ENCODE peak calls at places on chromosomes 13 and 19, in eight cellular contexts. X, W, C, I, Y, L, O and D are unnamed samples.

GRCh38 chr19:18156841-18157464 is 4.0 kb downstream of the PIK3R2 start:
- DNase-seq in X (peak; percentile 96), W (peak; percentile 77), C (peak; percentile 86), I (peak; percentile 96), Y (peak; percentile 95), L (peak; percentile 55), O (no peak), D (no peak)

GRCh38 chr19:57903298-57904174 is 12.9 kb downstream of the ZNF417 start:
- DNase-seq in X (peak; percentile 36), W (no peak), C (no peak), I (no peak), Y (no peak), L (no peak), O (peak; percentile 73), D (no peak)

GRCh38 chr13:39783051-39783450 is 127.6 kb downstream of the COG6 start:
- DNase-seq in X (no peak), W (no peak), C (no peak), I (no peak), Y (no peak), L (no peak), O (no peak), D (no peak)

GRCh38 chr13:75258159-75258782 is 223.7 kb downstream of the TBC1D4 start:
- DNase-seq in X (no peak), W (no peak), C (no peak), I (no peak), Y (no peak), L (no peak), O (peak; percentile 67), D (no peak)

GRCh38 chr19:52138614-52139290 is 986 bp downstream of the ZNF616 start:
- DNase-seq in X (peak; percentile 40), W (peak; percentile 12), C (no peak), I (peak; percentile 34), Y (no peak), L (peak; percentile 7), O (peak; percentile 92), D (no peak)

GRCh38 chr19:38278751-38279150 is 14.4 kb downstream of the SPINT2 start:
- DNase-seq in X (no peak), W (no peak), C (no peak), I (no peak), Y (no peak), L (no peak), O (no peak), D (no peak)

GRCh38 chr19:39846678-39847486 is 703 bp upstream of the FBL start:
- DNase-seq in X (no peak), W (no peak), C (no peak), I (peak; percentile 53), Y (no peak), L (no peak), O (peak; percentile 48), D (no peak)

GRCh38 chr13:50081106-50081898 is 66.1 kb downstream of the KCNRG start:
- DNase-seq in X (peak; percentile 78), W (no peak), C (peak; percentile 41), I (peak; percentile 71), Y (peak; percentile 48), L (peak; percentile 38), O (peak; percentile 73), D (peak; percentile 79)

GRCh38 chr19:1037553-1038115 is 2.3 kb upstream of the ABCA7 start:
- DNase-seq in X (peak; percentile 46), W (no peak), C (no peak), I (no peak), Y (no peak), L (no peak), O (no peak), D (no peak)

GRCh38 chr13:70747305-70747704 is 639.1 kb upstream of the KLHL1 start:
- DNase-seq in X (no peak), W (no peak), C (no peak), I (no peak), Y (no peak), L (no peak), O (no peak), D (no peak)

GRCh38 chr19:56838930-56839664 is 1.4 kb downstream of the PEG3 start:
- DNase-seq in X (peak; percentile 70), W (peak; percentile 77), C (peak; percentile 96), I (peak; percentile 72), Y (peak; percentile 69), L (peak; percentile 88), O (no peak), D (peak; percentile 99)

GRCh38 chr13:108283110-108283509 is 13.6 kb downstream of the TNFSF13B start:
- DNase-seq in X (no peak), W (no peak), C (no peak), I (no peak), Y (no peak), L (no peak), O (no peak), D (no peak)

GRCh38 chr13:34435338-34435737 is 506.7 kb upstream of the NBEA start:
- DNase-seq in X (no peak), W (peak; percentile 56), C (no peak), I (no peak), Y (no peak), L (no peak), O (no peak), D (no peak)

GRCh38 chr13:21360463-21360862 is 98.6 kb downstream of the ZDHHC20 start:
- DNase-seq in X (no peak), W (no peak), C (no peak), I (no peak), Y (no peak), L (no peak), O (no peak), D (no peak)

GRCh38 chr13:45521292-45521691 is 56.6 kb downstream of the COG3 start:
- DNase-seq in X (no peak), W (peak; percentile 51), C (no peak), I (no peak), Y (no peak), L (peak; percentile 7), O (no peak), D (no peak)

GRCh38 chr19:4208385-4209094 is 20.8 kb upstream of the EBI3 start:
- DNase-seq in X (peak; percentile 63), W (peak; percentile 45), C (no peak), I (peak; percentile 49), Y (no peak), L (no peak), O (peak; percentile 78), D (no peak)

DNA sequence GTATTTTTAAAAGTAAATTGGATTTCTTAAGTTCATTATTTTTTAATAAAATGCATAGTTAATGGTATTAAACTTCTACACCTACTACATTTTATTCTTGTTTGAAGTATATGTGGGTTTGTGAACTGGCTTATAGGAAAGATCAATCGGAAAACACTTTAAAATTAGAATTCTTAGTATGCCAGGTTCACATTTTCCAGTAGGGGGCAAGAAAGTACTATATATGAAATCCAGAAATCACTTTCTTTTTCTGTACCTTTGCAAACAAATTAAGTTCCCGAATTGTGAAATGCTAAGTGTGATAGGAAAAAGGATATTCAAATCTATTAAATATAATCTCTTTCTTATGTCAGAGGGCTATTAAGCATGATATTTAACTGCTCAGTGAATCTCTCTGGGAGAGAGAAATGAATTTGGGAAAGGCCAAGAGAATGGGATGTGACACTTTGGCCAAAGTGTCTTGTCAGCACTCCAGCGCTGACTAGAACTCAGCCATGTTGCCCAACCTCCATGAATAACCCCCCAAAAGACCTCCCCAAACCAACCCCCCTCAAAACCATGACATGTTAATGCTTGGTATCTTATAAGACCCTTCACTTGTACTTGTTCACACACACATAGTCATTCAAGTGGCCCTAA is 122.6 kb upstream of the SLC10A2 start:
- DNase-seq in X (no peak), W (no peak), C (no peak), I (no peak), Y (no peak), L (no peak), O (peak; percentile 57), D (no peak)
- TF ChIP-seq CTCF in X (no peak), W (peak; percentile 34), C (peak; percentile 71), I (peak; percentile 41), Y (no peak), L (peak; percentile 40), O (no peak), D (no peak)

DNA sequence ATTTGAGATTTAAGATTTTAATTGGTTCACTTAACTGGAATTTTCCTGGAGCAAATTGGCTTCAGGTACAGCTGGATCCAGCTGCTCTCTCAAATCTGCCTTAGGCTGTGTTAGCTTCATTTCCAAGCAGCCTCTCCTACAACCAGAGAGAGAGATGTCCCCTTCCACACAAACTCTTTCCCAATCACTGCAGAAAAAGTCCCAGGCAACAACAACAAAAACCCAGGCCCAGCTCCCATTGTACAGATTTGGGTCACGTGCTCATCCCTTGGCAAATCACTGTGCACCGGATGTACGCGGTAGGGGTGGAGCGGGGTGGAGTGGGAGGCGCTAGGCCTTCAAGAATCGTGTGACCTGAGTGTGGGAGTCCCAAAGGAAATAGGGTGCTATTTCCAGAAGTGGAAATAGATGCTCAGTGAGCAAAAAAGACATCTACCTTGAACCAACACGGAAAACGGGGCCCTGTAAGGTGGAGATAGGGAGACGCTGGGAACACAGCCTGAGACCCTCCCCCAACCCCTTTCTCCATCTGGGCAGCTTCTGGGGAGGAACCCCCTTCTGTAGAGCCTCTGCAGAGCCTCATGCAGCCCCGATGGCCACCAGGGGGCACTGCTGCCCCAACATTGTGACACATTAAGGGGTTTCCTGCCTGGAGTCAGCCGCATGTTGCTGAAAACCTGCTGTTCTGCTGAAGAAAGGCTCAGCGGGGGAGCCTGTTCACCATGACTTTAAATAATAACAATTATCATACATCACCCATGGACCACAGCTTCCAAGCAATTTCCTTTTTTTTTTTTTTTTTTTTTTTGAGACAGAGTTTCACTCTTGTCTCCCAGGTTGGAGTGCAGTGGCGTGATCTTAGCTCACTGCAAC is 25.4 kb downstream of the HPN start:
- DNase-seq in X (peak; percentile 91), W (peak; percentile 80), C (peak; percentile 82), I (peak; percentile 93), Y (peak; percentile 91), L (peak; percentile 96), O (peak; percentile 98), D (peak; percentile 86)
- H3K4me3 ChIP-seq in X (no peak overlapping the region), W (no peak overlapping the region), C (no peak overlapping the region), I (no peak overlapping the region), Y (no peak overlapping the region), L (no peak overlapping the region), O (no peak overlapping the region), D (no peak overlapping the region)

DNA sequence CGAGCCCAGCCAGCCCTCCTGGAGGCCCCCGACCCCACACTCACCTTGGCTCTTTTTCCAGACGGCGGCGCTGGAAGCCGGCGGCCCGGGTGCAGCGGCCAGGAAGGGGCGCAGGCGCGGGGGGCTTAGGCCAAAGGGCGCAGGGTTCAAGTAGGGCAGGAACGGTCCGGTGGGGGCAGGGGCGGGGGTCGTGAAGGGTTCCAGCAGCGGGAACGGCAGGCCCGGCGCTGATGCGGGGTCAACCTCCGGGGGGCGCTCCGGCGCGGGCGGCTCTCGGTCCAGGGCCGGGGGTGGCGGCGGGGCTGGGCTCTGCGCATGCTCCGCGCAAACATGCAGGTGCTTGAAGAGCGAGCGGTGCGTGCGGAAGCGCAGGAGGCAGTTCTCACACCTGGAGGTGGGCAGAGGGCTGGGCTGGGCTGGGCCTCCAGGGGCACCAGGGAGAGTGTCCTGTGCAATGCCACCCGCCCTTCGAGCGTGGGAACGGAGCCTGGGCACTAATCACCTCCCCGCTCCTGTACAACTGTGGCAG is 2.3 kb downstream of the ZNF414 start:
- DNase-seq in X (peak; percentile 62), W (no peak), C (no peak), I (peak; percentile 53), Y (no peak), L (no peak), O (no peak), D (no peak)
- TF ChIP-seq CTCF in X (no peak), W (no peak), C (no peak), I (no peak), Y (no peak), L (no peak), O (no peak), D (no peak)

DNA sequence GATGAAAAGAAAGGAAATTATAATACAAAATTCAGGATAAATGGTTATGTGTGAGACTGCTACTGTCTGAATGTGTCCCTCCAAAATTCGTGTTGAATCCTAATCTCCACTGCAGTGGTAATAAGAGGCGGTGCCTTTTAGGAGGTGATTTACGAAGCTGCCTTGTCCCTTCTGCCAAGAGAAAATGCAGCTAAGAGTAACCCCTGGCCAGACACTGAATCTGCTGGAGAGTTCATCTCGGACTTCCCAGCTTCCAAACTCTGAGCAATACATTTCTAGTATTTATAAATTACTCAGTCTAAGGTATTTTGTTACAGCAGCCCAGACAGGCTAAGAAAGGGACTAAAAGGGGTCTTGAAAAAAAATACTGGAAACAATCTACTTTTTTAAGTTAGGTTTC is 152.6 kb downstream of the KLF12 start:
- DNase-seq in X (no peak), W (no peak), C (no peak), I (no peak), Y (no peak), L (no peak), O (no peak), D (no peak)
- H3K4me3 ChIP-seq in X (no peak overlapping the region), W (no peak overlapping the region), C (no peak overlapping the region), I (no peak overlapping the region), Y (no peak overlapping the region), L (no peak overlapping the region), O (no peak overlapping the region), D (no peak overlapping the region)